ENCODE peak calls at places on chromosomes 6 and 20, in four cellular contexts. One of them, this sample, is unnamed.
A peak's percentile ranks its signal among the peaks of the same experiment; 100 is the strongest.

GRCh38 chr6:10322991-10323390 is 91.9 kb downstream of the TFAP2A start:
- DNase-seq in SK-N-SH: no peak
- DNase-seq in PC-3: peak; percentile 56
- DNase-seq in NT2/D1: no peak
- DNase-seq in this sample: no peak

GRCh38 chr20:3933126-3933684 is 44.0 kb downstream of the PANK2 start:
- DNase-seq in SK-N-SH: no peak
- DNase-seq in PC-3: no peak
- DNase-seq in NT2/D1: no peak
- DNase-seq in this sample: no peak

GRCh38 chr6:46279874-46280273 is 109.1 kb upstream of the ENPP5 start:
- DNase-seq in SK-N-SH: no peak
- DNase-seq in PC-3: no peak
- DNase-seq in NT2/D1: no peak
- DNase-seq in this sample: no peak

GRCh38 chr6:81786159-81786558 is 33.7 kb upstream of the TENT5A start:
- DNase-seq in SK-N-SH: no peak
- DNase-seq in PC-3: no peak
- DNase-seq in NT2/D1: no peak
- DNase-seq in this sample: no peak

GRCh38 chr6:98416027-98416426 is 418.3 kb upstream of the POU3F2 start:
- DNase-seq in SK-N-SH: peak; percentile 20
- DNase-seq in PC-3: no peak
- DNase-seq in NT2/D1: no peak
- DNase-seq in this sample: no peak

GRCh38 chr6:100136590-100136989 is 142.6 kb upstream of the MCHR2 start:
- DNase-seq in SK-N-SH: no peak
- DNase-seq in PC-3: no peak
- DNase-seq in NT2/D1: no peak
- DNase-seq in this sample: no peak

GRCh38 chr20:54048489-54048888 is 21.9 kb downstream of the BCAS1 start:
- DNase-seq in SK-N-SH: no peak
- DNase-seq in PC-3: no peak
- DNase-seq in NT2/D1: no peak
- DNase-seq in this sample: no peak

GRCh38 chr6:10266061-10266460 is 148.8 kb downstream of the TFAP2A start:
- DNase-seq in SK-N-SH: no peak
- DNase-seq in PC-3: peak; percentile 11
- DNase-seq in NT2/D1: no peak
- DNase-seq in this sample: no peak

GRCh38 chr6:33543116-33543515 is 37.0 kb downstream of the BAK1 start:
- DNase-seq in SK-N-SH: no peak
- DNase-seq in PC-3: no peak
- DNase-seq in NT2/D1: no peak
- DNase-seq in this sample: no peak

GRCh38 chr6:87846446-87846845 is 144.4 kb upstream of the AKIRIN2 start:
- DNase-seq in SK-N-SH: no peak
- DNase-seq in PC-3: peak; percentile 40
- DNase-seq in NT2/D1: no peak
- DNase-seq in this sample: no peak

GRCh38 chr20:62830821-62831220 is 14.0 kb downstream of the COL9A3 start:
- DNase-seq in SK-N-SH: peak; percentile 14
- DNase-seq in PC-3: no peak
- DNase-seq in NT2/D1: no peak
- DNase-seq in this sample: no peak

GRCh38 chr20:7094438-7094997 is 327.0 kb downstream of the BMP2 start:
- DNase-seq in SK-N-SH: peak; percentile 22
- DNase-seq in PC-3: peak; percentile 71
- DNase-seq in NT2/D1: peak; percentile 48
- DNase-seq in this sample: no peak

GRCh38 chr6:149862901-149863595 is 1.1 kb downstream of the LRP11 start:
- DNase-seq in SK-N-SH: peak; percentile 86
- DNase-seq in PC-3: peak; percentile 87
- DNase-seq in NT2/D1: no peak
- DNase-seq in this sample: no peak

GRCh38 chr6:80528115-80528514 is 421.6 kb downstream of the BCKDHB start:
- DNase-seq in SK-N-SH: no peak
- DNase-seq in PC-3: no peak
- DNase-seq in NT2/D1: no peak
- DNase-seq in this sample: no peak

GRCh38 chr6:123091091-123091895 is 95.3 kb downstream of the CLVS2 start:
- DNase-seq in SK-N-SH: peak; percentile 20
- DNase-seq in PC-3: peak; percentile 79
- DNase-seq in NT2/D1: no peak
- DNase-seq in this sample: no peak

GRCh38 chr6:42140051-42140450 is 2.4 kb downstream of the C6orf132 start:
- DNase-seq in SK-N-SH: no peak
- DNase-seq in PC-3: peak; percentile 69
- DNase-seq in NT2/D1: no peak
- DNase-seq in this sample: no peak

GRCh38 chr6:122995930-122996796 is at the start of gene CLVS2:
- DNase-seq in SK-N-SH: peak; percentile 81
- DNase-seq in PC-3: no peak
- DNase-seq in NT2/D1: peak; percentile 28
- DNase-seq in this sample: no peak

GRCh38 chr20:34995696-34996095 is 40.0 kb downstream of the MYH7B start:
- DNase-seq in SK-N-SH: no peak
- DNase-seq in PC-3: no peak
- DNase-seq in NT2/D1: no peak
- DNase-seq in this sample: no peak

GRCh38 chr6:29647927-29648642 is 8.8 kb upstream of the MOG start:
- DNase-seq in SK-N-SH: peak; percentile 55
- DNase-seq in PC-3: peak; percentile 65
- DNase-seq in NT2/D1: no peak
- DNase-seq in this sample: no peak

GRCh38 chr20:3744806-3745685 is 12.6 kb downstream of the HSPA12B start:
- DNase-seq in SK-N-SH: peak; percentile 90
- DNase-seq in PC-3: peak; percentile 15
- DNase-seq in NT2/D1: peak; percentile 91
- DNase-seq in this sample: peak; percentile 70

GRCh38 chr6:80742481-80742880 is 636.0 kb downstream of the BCKDHB start:
- DNase-seq in SK-N-SH: no peak
- DNase-seq in PC-3: peak; percentile 45
- DNase-seq in NT2/D1: peak; percentile 1
- DNase-seq in this sample: no peak

GRCh38 chr20:45269056-45269455 is 14.7 kb upstream of the SLPI start:
- DNase-seq in SK-N-SH: no peak
- DNase-seq in PC-3: no peak
- DNase-seq in NT2/D1: no peak
- DNase-seq in this sample: no peak

GRCh38 chr6:159693128-159693893 is at the start of gene SOD2:
- DNase-seq in SK-N-SH: peak; percentile 93
- DNase-seq in PC-3: peak; percentile 62
- DNase-seq in NT2/D1: peak; percentile 65
- DNase-seq in this sample: peak; percentile 78

GRCh38 chr6:6703720-6704422 is 115.4 kb downstream of the LY86 start:
- DNase-seq in SK-N-SH: no peak
- DNase-seq in PC-3: no peak
- DNase-seq in NT2/D1: no peak
- DNase-seq in this sample: no peak

GRCh38 chr6:6707143-6707542 is 118.6 kb downstream of the LY86 start:
- DNase-seq in SK-N-SH: no peak
- DNase-seq in PC-3: no peak
- DNase-seq in NT2/D1: no peak
- DNase-seq in this sample: no peak

GRCh38 chr6:6701864-6702263 is 113.3 kb downstream of the LY86 start:
- DNase-seq in SK-N-SH: no peak
- DNase-seq in PC-3: no peak
- DNase-seq in NT2/D1: no peak
- DNase-seq in this sample: no peak

GRCh38 chr6:6704423-6705060 is 116.0 kb downstream of the LY86 start:
- DNase-seq in SK-N-SH: no peak
- DNase-seq in PC-3: no peak
- DNase-seq in NT2/D1: no peak
- DNase-seq in this sample: no peak

DNA sequence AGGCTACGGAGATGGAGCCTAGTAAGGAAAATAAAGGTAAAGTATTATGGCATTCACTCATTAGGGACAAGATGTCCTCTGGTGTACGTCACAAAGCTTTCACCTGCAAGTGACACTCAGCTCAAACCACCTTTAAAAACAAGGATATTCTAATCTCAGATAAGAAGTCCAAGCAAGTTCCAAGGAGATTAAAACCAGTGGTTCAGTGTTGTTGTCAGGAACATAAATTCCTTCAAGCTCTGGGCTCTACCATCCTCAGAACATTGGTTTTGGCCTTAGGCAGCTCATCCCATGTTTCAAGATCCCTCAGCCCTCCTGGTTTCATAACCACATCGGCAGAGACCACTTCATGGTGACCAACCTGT is 116.5 kb downstream of the LY86 start:
- DNase-seq in SK-N-SH: no peak
- DNase-seq in PC-3: no peak
- DNase-seq in NT2/D1: no peak
- DNase-seq in this sample: no peak
- H3K4me3 ChIP-seq in SK-N-SH: no peak overlapping the region
- H3K4me3 ChIP-seq in PC-3: no peak overlapping the region
- H3K4me3 ChIP-seq in NT2/D1: no peak overlapping the region
- H3K4me3 ChIP-seq in this sample: no peak overlapping the region

DNA sequence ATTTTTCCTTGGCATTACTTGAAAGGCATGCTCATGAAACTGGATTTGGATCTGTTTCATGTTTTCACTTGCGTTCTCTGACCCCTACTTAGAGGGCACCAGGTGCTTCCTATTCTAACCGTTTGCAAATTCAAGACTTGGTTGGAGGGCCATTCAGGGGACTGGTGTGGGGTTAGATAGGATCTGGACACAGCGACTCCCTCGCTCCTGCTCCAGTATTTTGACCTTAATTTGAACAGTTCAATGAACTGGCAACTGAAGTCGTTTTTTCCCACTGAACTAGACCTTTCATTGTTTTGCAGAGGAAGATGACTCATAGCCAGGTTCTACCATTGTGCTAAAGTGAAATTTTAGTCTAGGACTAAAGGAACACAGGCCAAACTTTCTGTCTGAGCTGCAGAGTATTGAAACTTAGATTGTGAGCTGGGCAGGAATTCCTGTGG is 64.6 kb downstream of the UTRN start:
- DNase-seq in SK-N-SH: no peak
- DNase-seq in PC-3: peak; percentile 66
- DNase-seq in NT2/D1: no peak
- DNase-seq in this sample: no peak
- H3K4me1 ChIP-seq in SK-N-SH: peaks cover 3% of the 10 kb centered on the region
- H3K4me1 ChIP-seq in PC-3: peaks cover 30% of the 10 kb centered on the region
- H3K4me1 ChIP-seq in NT2/D1: no peaks in the 10 kb centered on the region
- H3K4me1 ChIP-seq in this sample: peaks cover 60% of the 10 kb centered on the region

GRCh38 chr20:32510120-32510600 is 75.0 kb downstream of the NOL4L start:
- DNase-seq in SK-N-SH: no peak
- DNase-seq in PC-3: no peak
- DNase-seq in NT2/D1: no peak
- DNase-seq in this sample: no peak
- H3K4me3 ChIP-seq in SK-N-SH: no peak overlapping the region
- H3K4me3 ChIP-seq in PC-3: no peak overlapping the region
- H3K4me3 ChIP-seq in NT2/D1: no peak overlapping the region
- H3K4me3 ChIP-seq in this sample: peak overlapping the region; percentile 31

GRCh38 chr20:2135018-2135417 is 33.4 kb downstream of the STK35 start:
- DNase-seq in SK-N-SH: no peak
- DNase-seq in PC-3: no peak
- DNase-seq in NT2/D1: no peak
- DNase-seq in this sample: no peak
- H3K4me1 ChIP-seq in SK-N-SH: peaks cover 8% of the 10 kb centered on the region
- H3K4me1 ChIP-seq in PC-3: peaks cover 38% of the 10 kb centered on the region
- H3K4me1 ChIP-seq in NT2/D1: peaks cover 7% of the 10 kb centered on the region
- H3K4me1 ChIP-seq in this sample: no peaks in the 10 kb centered on the region

GRCh38 chr6:68633654-68634502 is 1.2 kb upstream of the ADGRB3 start:
- DNase-seq in SK-N-SH: peak; percentile 12
- DNase-seq in PC-3: no peak
- DNase-seq in NT2/D1: no peak
- DNase-seq in this sample: no peak

GRCh38 chr6:68635706-68636513 is 828 bp downstream of the ADGRB3 start:
- DNase-seq in SK-N-SH: peak; percentile 44
- DNase-seq in PC-3: no peak
- DNase-seq in NT2/D1: no peak
- DNase-seq in this sample: no peak

GRCh38 chr6:68636710-68637470 is 1.8 kb downstream of the ADGRB3 start:
- DNase-seq in SK-N-SH: no peak
- DNase-seq in PC-3: no peak
- DNase-seq in NT2/D1: no peak
- DNase-seq in this sample: no peak

GRCh38 chr6:68634503-68635411 is at the start of gene ADGRB3:
- DNase-seq in SK-N-SH: peak; percentile 93
- DNase-seq in PC-3: peak; percentile 51
- DNase-seq in NT2/D1: peak; percentile 27
- DNase-seq in this sample: no peak

GRCh38 chr6:68635412-68635705 is 277 bp downstream of the ADGRB3 start:
- DNase-seq in SK-N-SH: no peak
- DNase-seq in PC-3: no peak
- DNase-seq in NT2/D1: peak; percentile 38
- DNase-seq in this sample: no peak
- H3K4me3 ChIP-seq in SK-N-SH: peak overlapping the region; percentile 70
- H3K4me3 ChIP-seq in PC-3: peak overlapping the region; percentile 72
- H3K4me3 ChIP-seq in NT2/D1: peak overlapping the region; percentile 57
- H3K4me3 ChIP-seq in this sample: peak overlapping the region; percentile 44

GRCh38 chr20:33819456-33819855 is 8.3 kb downstream of the CHMP4B start:
- DNase-seq in SK-N-SH: no peak
- DNase-seq in PC-3: no peak
- DNase-seq in NT2/D1: no peak
- DNase-seq in this sample: no peak
- H3K4me1 ChIP-seq in SK-N-SH: peaks cover 5% of the 10 kb centered on the region
- H3K4me1 ChIP-seq in PC-3: peaks cover 7% of the 10 kb centered on the region
- H3K4me1 ChIP-seq in NT2/D1: peaks cover 2% of the 10 kb centered on the region
- H3K4me1 ChIP-seq in this sample: peaks cover 9% of the 10 kb centered on the region